ENCODE peak calls at places on chromosomes 13 and 19, in ten cellular contexts. U is caudate nucleus; B is lower leg skin; K is naive thymus-derived CD8-positive, alpha-beta T cell; C is nephron progenitor cell; L is NB4; I is NCI-H1694 treated with DMSO at 0.1 percent for 48 hours; F is ascending aorta; P is activated CD4-positive, alpha-beta T cell treated with anti-CD3 and anti-CD28 coated beads for 36 hours; T is heart right ventricle. H is an unnamed sample.

GRCh38 chr13:78680064-78680463 is 21.1 kb upstream of the OBI1 start:
- DNase-seq in U (no peak), B (no peak), K (no peak), C (no peak), L (no peak), I (peak), F (no peak), P (no peak), T (no peak), H (no peak)

GRCh38 chr19:40376286-40376862 is 13.6 kb downstream of the HIPK4 start:
- DNase-seq in U (no peak), B (no peak), K (no peak), C (no peak), L (no peak), I (no peak), F (no peak), P (no peak), T (no peak), H (no peak)

GRCh38 chr13:40069173-40070044 is 413.9 kb downstream of the COG6 start:
- DNase-seq in U (peak), B (peak), K (peak), C (peak), L (peak), I (peak), F (peak), P (peak), T (peak), H (peak)

GRCh38 chr13:51806571-51806970 is 2.6 kb upstream of the DHRS12 start:
- DNase-seq in U (no peak), B (no peak), K (no peak), C (no peak), L (peak), I (peak), F (no peak), P (peak), T (peak), H (peak)

GRCh38 chr13:112804374-112804773 is 114.5 kb downstream of the ATP11A start:
- DNase-seq in U (no peak), B (peak), K (no peak), C (no peak), L (no peak), I (no peak), F (no peak), P (no peak), T (no peak), H (no peak)

GRCh38 chr13:23462815-23463559 is 29.5 kb upstream of the SACS start:
- DNase-seq in U (no peak), B (no peak), K (no peak), C (no peak), L (no peak), I (no peak), F (no peak), P (no peak), T (no peak), H (no peak)

GRCh38 chr19:49512970-49513745 is 697 bp downstream of the FCGRT start:
- DNase-seq in U (no peak), B (peak), K (no peak), C (peak), L (peak), I (no peak), F (no peak), P (peak), T (peak), H (no peak)

GRCh38 chr19:49861541-49862410 is 5.6 kb downstream of the PNKP start:
- DNase-seq in U (no peak), B (no peak), K (no peak), C (no peak), L (no peak), I (no peak), F (no peak), P (no peak), T (peak), H (no peak)

GRCh38 chr19:14363203-14364097 is 17.8 kb upstream of the ADGRE5 start:
- DNase-seq in U (no peak), B (peak), K (no peak), C (peak), L (peak), I (no peak), F (peak), P (peak), T (peak), H (no peak)

GRCh38 chr19:42023121-42023942 is 29.3 kb upstream of the ATP1A3 start:
- DNase-seq in U (no peak), B (no peak), K (no peak), C (peak), L (peak), I (peak), F (no peak), P (peak), T (no peak), H (no peak)

GRCh38 chr13:42946927-42947326 is 45.1 kb downstream of the EPSTI1 start:
- DNase-seq in U (no peak), B (no peak), K (no peak), C (no peak), L (peak), I (no peak), F (no peak), P (no peak), T (no peak), H (no peak)

GRCh38 chr19:29375429-29376093 is 150.2 kb upstream of the VSTM2B start:
- DNase-seq in U (no peak), B (peak), K (no peak), C (no peak), L (no peak), I (no peak), F (no peak), P (no peak), T (no peak), H (no peak)

GRCh38 chr19:41997121-41997850 is 3.3 kb upstream of the ATP1A3 start:
- DNase-seq in U (peak), B (no peak), K (peak), C (peak), L (peak), I (peak), F (no peak), P (peak), T (peak), H (no peak)

GRCh38 chr13:34993470-34993869 is 51.4 kb downstream of the NBEA start:
- DNase-seq in U (no peak), B (no peak), K (no peak), C (no peak), L (no peak), I (no peak), F (no peak), P (no peak), T (no peak), H (no peak)

GRCh38 chr13:84445776-84446175 is 563.5 kb upstream of the SLITRK1 start:
- DNase-seq in U (no peak), B (no peak), K (no peak), C (no peak), L (no peak), I (no peak), F (no peak), P (no peak), T (no peak), H (no peak)

GRCh38 chr19:38023245-38023644 is 116.2 kb downstream of the SIPA1L3 start:
- DNase-seq in U (no peak), B (no peak), K (no peak), C (no peak), L (no peak), I (no peak), F (no peak), P (no peak), T (no peak), H (no peak)

GRCh38 chr13:75738841-75739240 is 102.7 kb downstream of the LMO7 start:
- DNase-seq in U (no peak), B (no peak), K (no peak), C (no peak), L (no peak), I (no peak), F (no peak), P (no peak), T (no peak), H (no peak)

GRCh38 chr19:41263042-41263849 is 926 bp upstream of the HNRNPUL1 start:
- DNase-seq in U (no peak), B (peak), K (peak), C (peak), L (peak), I (peak), F (peak), P (peak), T (peak), H (no peak)

GRCh38 chr13:62210951-62211350 is 795.3 kb upstream of the PCDH20 start:
- DNase-seq in U (no peak), B (no peak), K (no peak), C (no peak), L (no peak), I (no peak), F (no peak), P (no peak), T (no peak), H (no peak)

GRCh38 chr19:51473009-51473707 is 5.2 kb upstream of the CEACAM18 start:
- DNase-seq in U (peak), B (peak), K (peak), C (peak), L (peak), I (peak), F (peak), P (peak), T (peak), H (peak)

GRCh38 chr13:51895906-51896888 is 34.4 kb downstream of the CCDC70 start:
- DNase-seq in U (no peak), B (no peak), K (peak), C (peak), L (peak), I (peak), F (no peak), P (peak), T (peak), H (peak)

GRCh38 chr19:41219924-41220567 is 1.0 kb downstream of the AXL start:
- DNase-seq in U (no peak), B (peak), K (no peak), C (peak), L (no peak), I (no peak), F (peak), P (no peak), T (peak), H (no peak)

GRCh38 chr19:18346091-18346490 is 5.7 kb downstream of the PGPEP1 start:
- DNase-seq in U (peak), B (no peak), K (no peak), C (no peak), L (no peak), I (no peak), F (no peak), P (no peak), T (no peak), H (no peak)

GRCh38 chr13:30735025-30735967 is at the start of gene ALOX5AP:
- DNase-seq in U (no peak), B (no peak), K (peak), C (no peak), L (peak), I (no peak), F (no peak), P (peak), T (no peak), H (no peak)

GRCh38 chr13:20174656-20175405 is 14.0 kb upstream of the GJA3 start:
- DNase-seq in U (no peak), B (peak), K (no peak), C (no peak), L (peak), I (no peak), F (peak), P (peak), T (peak), H (peak)

GRCh38 chr13:100550433-100550832 is 38.2 kb downstream of the GGACT start:
- DNase-seq in U (no peak), B (no peak), K (no peak), C (no peak), L (no peak), I (no peak), F (no peak), P (no peak), T (peak), H (peak)

GRCh38 chr19:16537111-16537510 is 5.1 kb downstream of the CHERP start:
- DNase-seq in U (no peak), B (no peak), K (no peak), C (no peak), L (no peak), I (no peak), F (no peak), P (no peak), T (no peak), H (no peak)

GRCh38 chr19:46413262-46414031 is at the start of gene CCDC8:
- DNase-seq in U (peak), B (peak), K (no peak), C (peak), L (peak), I (no peak), F (peak), P (no peak), T (peak), H (peak)

GRCh38 chr19:17777840-17778620 is 16.9 kb upstream of the B3GNT3 start:
- DNase-seq in U (no peak), B (no peak), K (no peak), C (peak), L (peak), I (no peak), F (no peak), P (peak), T (no peak), H (no peak)

GRCh38 chr19:4328243-4328990 is 10.2 kb downstream of the STAP2 start:
- DNase-seq in U (peak), B (peak), K (peak), C (peak), L (peak), I (no peak), F (peak), P (peak), T (peak), H (peak)